ENCODE peak calls at places on chromosomes 2 and 18, in nine cellular contexts. K is mucosa of descending colon, E is astrocyte of the spinal cord, A is colonic mucosa, Y is body of pancreas, C is fibroblast of lung, F is fibroblast of pulmonary artery, N is right atrium auricular region, I is cardiac fibroblast. Z is an unnamed sample.

GRCh38 chr2:84302513-84303412 is 156.3 kb downstream of the SUCLG1 start:
- DNase-seq in K (no peak), E (peak), A (peak), Y (peak), C (peak), F (peak), N (no peak), I (peak), Z (peak)

GRCh38 chr18:47754311-47755101 is 176.0 kb downstream of the SMAD2 start:
- DNase-seq in K (no peak), E (no peak), A (peak), Y (peak), C (no peak), F (peak), N (peak), I (no peak), Z (peak)

GRCh38 chr2:133421516-133422324 is 146.5 kb downstream of the NCKAP5 start:
- DNase-seq in K (no peak), E (peak), A (peak), Y (peak), C (peak), F (peak), N (no peak), I (peak), Z (no peak)

GRCh38 chr2:172770887-172771286 is 35.2 kb downstream of the RAPGEF4 start:
- DNase-seq in K (no peak), E (no peak), A (no peak), Y (no peak), C (no peak), F (no peak), N (no peak), I (no peak), Z (no peak)

GRCh38 chr18:47108373-47108772 is 41.9 kb downstream of the HDHD2 start:
- DNase-seq in K (no peak), E (no peak), A (no peak), Y (no peak), C (no peak), F (no peak), N (no peak), I (no peak), Z (no peak)

GRCh38 chr2:69734858-69735574 is 6.9 kb upstream of the ANXA4 start:
- DNase-seq in K (no peak), E (no peak), A (no peak), Y (no peak), C (no peak), F (no peak), N (peak), I (no peak), Z (no peak)

GRCh38 chr2:1854747-1855146 is 110.4 kb upstream of the PXDN start:
- DNase-seq in K (no peak), E (peak), A (no peak), Y (no peak), C (peak), F (peak), N (no peak), I (peak), Z (peak)

GRCh38 chr2:200985806-200986205 is 22.3 kb upstream of the ORC2 start:
- DNase-seq in K (no peak), E (peak), A (no peak), Y (no peak), C (peak), F (peak), N (no peak), I (peak), Z (peak)

GRCh38 chr2:95551055-95551568 is 40.7 kb upstream of the TRIM43 start:
- DNase-seq in K (no peak), E (no peak), A (no peak), Y (no peak), C (no peak), F (no peak), N (no peak), I (no peak), Z (no peak)

GRCh38 chr2:208373460-208374089 is 33.0 kb upstream of the PTH2R start:
- DNase-seq in K (no peak), E (peak), A (no peak), Y (peak), C (peak), F (peak), N (no peak), I (peak), Z (peak)

GRCh38 chr2:45778720-45779171 is 127.3 kb downstream of the PRKCE start:
- DNase-seq in K (no peak), E (peak), A (peak), Y (peak), C (peak), F (peak), N (peak), I (peak), Z (peak)

GRCh38 chr2:37355735-37356134 is 11.3 kb downstream of the QPCT start:
- DNase-seq in K (no peak), E (no peak), A (no peak), Y (no peak), C (no peak), F (no peak), N (no peak), I (no peak), Z (no peak)

GRCh38 chr2:176709541-176709951 is 440.3 kb downstream of the MTX2 start:
- DNase-seq in K (no peak), E (peak), A (no peak), Y (no peak), C (no peak), F (peak), N (no peak), I (peak), Z (peak)

GRCh38 chr2:24313744-24314632 is 46.3 kb downstream of the ITSN2 start:
- DNase-seq in K (no peak), E (peak), A (no peak), Y (no peak), C (peak), F (peak), N (no peak), I (no peak), Z (no peak)

GRCh38 chr2:105820691-105821090 is 76.0 kb downstream of the NCK2 start:
- DNase-seq in K (no peak), E (no peak), A (no peak), Y (no peak), C (no peak), F (no peak), N (no peak), I (no peak), Z (peak)

DNA sequence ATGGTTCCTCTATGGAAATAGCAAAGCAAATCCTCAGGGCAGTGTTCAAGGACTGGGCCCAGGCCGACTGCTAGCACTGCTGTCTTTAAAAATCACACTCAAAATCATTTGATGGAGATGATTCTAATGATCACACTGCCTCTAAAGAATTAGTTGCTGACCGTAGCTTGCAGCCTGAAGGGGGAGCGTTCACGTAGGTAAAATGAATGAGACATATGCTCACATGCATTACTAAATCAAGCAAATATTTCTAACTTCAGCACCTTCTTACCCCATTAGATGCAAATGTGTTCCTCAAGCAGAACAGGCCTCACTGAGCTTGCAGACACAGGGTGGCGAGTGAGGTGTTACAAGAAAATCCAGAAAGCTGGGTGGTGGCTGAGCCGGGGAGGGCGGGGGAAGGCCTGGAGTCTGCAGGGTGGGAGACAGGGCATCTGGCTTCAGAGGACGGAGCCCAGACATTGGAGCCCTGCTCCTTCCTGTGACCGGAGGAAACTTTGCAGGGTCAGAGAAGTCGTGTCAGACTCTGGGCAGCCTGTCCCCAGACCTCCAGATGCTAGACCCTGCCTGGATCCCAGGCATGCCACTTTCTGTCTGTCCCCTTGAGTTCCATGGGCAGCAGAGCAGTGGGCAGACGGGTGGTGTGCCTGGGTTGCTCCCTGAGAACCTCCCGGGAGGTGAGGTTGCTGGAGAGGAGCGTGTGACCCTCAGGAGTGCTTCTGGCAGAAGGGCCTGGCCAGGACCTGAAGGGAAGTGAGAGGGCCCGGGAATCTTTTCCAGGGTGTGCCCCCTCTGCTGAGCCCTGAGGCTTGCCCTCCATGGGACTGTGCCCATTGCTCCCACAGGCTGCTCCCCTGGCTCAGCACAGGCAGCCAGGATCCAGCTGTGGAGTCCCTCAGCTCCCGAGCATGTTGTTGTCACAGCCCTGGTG is 7.1 kb upstream of the NPPC start:
- DNase-seq in K (peak), E (no peak), A (no peak), Y (no peak), C (no peak), F (no peak), N (peak), I (no peak), Z (no peak)
- TF ChIP-seq CTCF in K (no peak), E (peak), A (no peak), Y (no peak), C (peak), F (no peak), N (no peak), I (no peak), Z (no peak)

DNA sequence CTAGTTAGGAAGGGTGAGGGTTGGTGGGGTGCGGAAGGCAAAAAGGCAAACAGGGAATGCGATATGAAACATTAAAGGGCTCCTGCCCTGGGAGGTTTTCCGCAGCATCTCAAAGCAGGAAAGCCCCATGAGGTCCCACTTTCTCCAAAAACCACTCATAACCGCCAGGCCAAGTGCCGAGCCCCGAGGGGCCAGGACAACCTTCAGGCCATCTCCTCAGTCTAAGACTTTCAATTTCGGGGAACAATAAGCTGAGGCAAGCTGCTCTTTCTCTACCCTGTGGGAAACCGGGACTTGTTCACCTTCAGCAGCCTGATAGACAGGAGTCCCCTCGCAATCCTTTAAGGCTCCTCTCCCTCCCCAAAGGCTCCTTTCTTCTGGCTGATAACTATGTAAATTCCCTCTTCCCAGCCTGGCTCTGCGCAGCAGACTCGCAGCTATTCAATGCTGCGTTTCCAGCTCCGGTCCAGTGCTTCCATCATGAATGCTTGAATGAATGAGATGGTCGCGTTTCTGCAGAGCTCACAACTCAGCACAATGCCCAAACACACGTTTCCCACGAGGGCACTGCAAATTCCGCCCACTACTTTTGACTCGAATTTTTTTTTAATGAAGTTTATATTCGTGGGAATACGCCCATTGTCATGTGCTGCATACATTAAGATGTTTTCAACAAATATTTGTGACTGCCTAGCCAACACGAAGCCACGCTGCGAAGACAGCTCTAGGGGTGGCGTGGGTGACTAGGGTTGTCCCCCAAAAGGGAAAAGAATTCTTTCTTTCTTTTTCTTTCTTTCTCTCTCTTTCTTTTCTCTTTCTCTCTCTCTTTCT is 1.4 kb downstream of the LAMA1 start:
- DNase-seq in K (no peak), E (peak), A (no peak), Y (no peak), C (peak), F (peak), N (no peak), I (peak), Z (peak)
- H3K4me3 ChIP-seq in K (no peak), E (peak), A (peak), Y (peak), C (peak), F (peak), N (peak), I (peak), Z (peak)

GRCh38 chr2:535222-535621 is 142.0 kb downstream of the TMEM18 start:
- DNase-seq in K (no peak), E (no peak), A (no peak), Y (no peak), C (no peak), F (no peak), N (no peak), I (no peak), Z (no peak)
- TF ChIP-seq CTCF in K (no peak), E (no peak), A (no peak), Y (no peak), C (no peak), F (no peak), N (no peak), I (no peak), Z (no peak)

DNA sequence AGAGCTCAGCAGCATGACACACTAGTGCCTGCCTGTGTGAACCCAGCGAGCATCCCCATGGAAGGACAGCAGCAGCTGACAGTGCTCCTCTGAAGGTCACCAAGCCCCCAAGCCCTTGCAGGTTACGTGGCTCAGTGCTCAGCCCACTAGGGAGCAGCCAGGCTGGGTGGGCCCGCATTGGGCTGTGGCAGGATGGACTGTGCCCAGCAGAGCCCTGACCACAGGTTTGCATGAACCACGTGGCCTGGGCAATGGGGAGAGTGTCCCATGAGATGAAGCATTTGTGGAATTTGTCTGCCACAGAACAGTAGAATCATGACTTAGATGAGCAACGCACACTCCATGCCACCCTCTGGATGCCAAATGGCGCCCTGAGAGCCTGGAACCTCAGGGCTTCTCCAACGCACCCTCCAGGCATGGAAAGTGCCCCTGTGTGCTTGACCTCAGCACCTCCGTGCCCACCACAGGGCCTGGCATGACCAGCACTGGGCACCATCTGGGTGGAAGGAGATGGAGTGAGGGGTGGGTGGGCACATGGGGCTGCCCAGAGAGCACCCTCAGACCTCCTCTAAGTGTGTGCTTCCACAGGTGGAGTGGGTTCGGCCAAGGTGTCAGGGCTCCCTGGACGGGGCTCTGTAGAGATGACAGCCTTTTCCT is 216.1 kb upstream of the RAB6C start:
- DNase-seq in K (no peak), E (no peak), A (no peak), Y (no peak), C (no peak), F (no peak), N (peak), I (no peak), Z (no peak)
- H3K4me3 ChIP-seq in K (no peak), E (no peak), A (no peak), Y (no peak), C (no peak), F (no peak), N (no peak), I (no peak), Z (no peak)

DNA sequence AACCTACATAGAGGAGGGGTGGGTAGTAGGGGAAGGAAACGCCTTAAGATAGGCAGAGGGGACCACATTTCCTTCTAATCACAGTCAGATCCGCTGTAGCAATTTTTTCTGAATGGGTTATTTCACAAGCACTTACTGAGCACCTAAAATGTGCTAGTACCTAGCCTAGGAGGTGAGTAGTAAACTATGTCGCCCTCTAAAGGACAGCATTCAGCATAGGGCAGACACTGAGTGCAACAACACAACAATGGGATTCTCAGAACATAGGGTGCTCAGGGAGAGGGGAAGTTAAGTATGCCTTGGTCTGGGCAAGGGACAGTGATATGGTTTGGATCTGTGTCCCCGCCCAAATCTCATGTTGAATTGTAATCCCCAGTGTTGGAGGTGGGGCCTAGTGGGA is 166.1 kb upstream of the RAB6C start:
- DNase-seq in K (no peak), E (no peak), A (no peak), Y (no peak), C (no peak), F (no peak), N (no peak), I (no peak), Z (no peak)
- TF ChIP-seq CTCF in K (no peak), E (no peak), A (no peak), Y (no peak), C (no peak), F (no peak), N (no peak), I (no peak), Z (no peak)

GRCh38 chr2:8627019-8627691 is 54.7 kb upstream of the ID2 start:
- DNase-seq in K (no peak), E (no peak), A (peak), Y (no peak), C (no peak), F (no peak), N (no peak), I (no peak), Z (peak)
- H3K4me3 ChIP-seq in K (no peak), E (no peak), A (peak), Y (no peak), C (no peak), F (no peak), N (no peak), I (no peak), Z (no peak)

DNA sequence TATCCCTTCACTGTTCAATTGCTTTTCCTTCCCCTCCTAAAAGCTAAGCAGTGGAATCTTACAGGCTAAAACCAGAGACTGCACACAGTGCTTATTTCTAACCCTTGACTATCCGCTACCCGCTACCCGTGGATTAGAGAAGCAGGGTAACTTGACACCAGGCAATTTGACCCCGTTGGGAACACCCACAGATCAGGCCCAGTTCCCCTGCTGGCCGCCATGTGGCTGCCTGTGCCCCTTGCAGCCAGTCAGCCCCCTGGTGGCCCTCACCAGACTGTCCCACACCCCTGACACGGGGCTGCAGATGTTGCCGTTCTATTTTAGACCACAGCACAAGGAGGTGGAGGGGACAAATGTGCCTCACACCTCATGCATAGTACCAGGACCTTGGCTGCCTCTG is 74.8 kb downstream of the TXNL1 start:
- DNase-seq in K (no peak), E (no peak), A (no peak), Y (no peak), C (no peak), F (no peak), N (no peak), I (no peak), Z (no peak)
- TF ChIP-seq CTCF in K (no peak), E (peak), A (no peak), Y (no peak), C (no peak), F (no peak), N (peak), I (no peak), Z (peak)

DNA sequence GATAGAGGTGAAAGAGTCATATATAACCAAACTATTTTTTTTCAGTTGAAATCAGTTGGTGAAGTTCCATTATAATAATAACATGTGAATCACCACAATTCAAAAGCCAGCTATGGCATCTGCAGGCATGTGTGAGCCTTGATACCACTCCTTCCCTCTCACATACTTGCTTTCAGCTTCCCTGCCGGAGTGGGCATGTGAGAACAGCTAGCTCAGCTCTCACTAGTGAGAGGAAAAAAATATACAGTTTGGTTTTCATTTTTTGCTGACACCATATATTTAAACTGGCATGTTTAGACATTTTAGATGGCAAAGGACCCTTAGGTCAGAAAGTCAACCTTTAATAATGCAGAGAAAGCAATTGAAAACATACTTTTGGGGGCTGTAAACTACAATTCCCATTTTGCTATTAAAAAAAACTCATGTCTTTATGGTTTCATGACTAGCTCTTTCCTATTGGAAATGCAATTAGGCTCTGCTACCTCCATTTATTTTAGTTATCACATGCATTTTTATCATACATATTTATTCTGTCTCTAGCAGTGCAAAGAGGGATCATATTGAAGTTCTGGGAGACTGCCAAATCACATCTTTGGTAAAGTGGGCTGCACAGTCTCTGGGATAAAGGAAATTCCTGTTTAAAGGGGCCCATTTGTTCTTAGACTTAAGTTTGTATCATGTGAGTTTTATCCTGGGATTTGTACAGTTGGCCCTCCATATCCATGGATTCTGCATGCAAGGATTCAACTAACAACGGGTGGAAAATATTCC is 33.2 kb upstream of the SLC40A1 start:
- DNase-seq in K (no peak), E (peak), A (no peak), Y (no peak), C (peak), F (peak), N (no peak), I (peak), Z (no peak)
- H3K4me3 ChIP-seq in K (no peak), E (no peak), A (no peak), Y (no peak), C (no peak), F (peak), N (peak), I (no peak), Z (no peak)